ENCODE peak calls at places on chromosomes 16 and 17, in seven cellular contexts. I is AG04450; F is PC-3; B is lower lobe of right lung; M is left ventricle myocardium inferior; D is naive thymus-derived CD4-positive, alpha-beta T cell; P is fibroblast of lung. J is an unnamed sample. For H3K9me3, the result is how much of the 10 kb centered on the place peaks cover.

GRCh38 chr17:2797632-2798031 is 1.4 kb downstream of the RAP1GAP2 start:
- DNase-seq in I (no peak), F (no peak), B (no peak), M (no peak), D (no peak), P (no peak), J (no peak)

GRCh38 chr17:74011963-74012362 is 191.5 kb upstream of the RPL38 start:
- DNase-seq in I (no peak), F (no peak), B (no peak), M (no peak), D (no peak), P (no peak), J (no peak)

GRCh38 chr17:71071837-71072236 is 902.5 kb downstream of the KCNJ2 start:
- DNase-seq in I (peak), F (peak), B (no peak), M (no peak), D (no peak), P (peak), J (no peak)

GRCh38 chr16:85140455-85141012 is 28.3 kb upstream of the CIBAR2 start:
- DNase-seq in I (no peak), F (no peak), B (no peak), M (no peak), D (no peak), P (no peak), J (no peak)

GRCh38 chr17:58969612-58970011 is 137.1 kb downstream of the TRIM37 start:
- DNase-seq in I (no peak), F (no peak), B (no peak), M (no peak), D (no peak), P (peak), J (no peak)

GRCh38 chr16:69217433-69217832 is 30.5 kb downstream of the SNTB2 start:
- DNase-seq in I (peak), F (peak), B (no peak), M (no peak), D (no peak), P (peak), J (no peak)

GRCh38 chr17:12627776-12628491 is 37.8 kb upstream of the MYOCD start:
- DNase-seq in I (no peak), F (no peak), B (no peak), M (no peak), D (no peak), P (peak), J (no peak)

GRCh38 chr17:73265646-73266640 is 4.3 kb upstream of the CPSF4L start:
- DNase-seq in I (no peak), F (no peak), B (no peak), M (no peak), D (no peak), P (no peak), J (no peak)

GRCh38 chr16:19649980-19650379 is 68.0 kb downstream of the KNOP1 start:
- DNase-seq in I (no peak), F (no peak), B (no peak), M (no peak), D (no peak), P (no peak), J (no peak)

GRCh38 chr16:80040814-80041213 is 440.3 kb upstream of the MAF start:
- DNase-seq in I (no peak), F (no peak), B (no peak), M (no peak), D (no peak), P (no peak), J (no peak)

GRCh38 chr17:41654134-41654907 is 29.9 kb upstream of the KRT17 start:
- DNase-seq in I (no peak), F (peak), B (peak), M (no peak), D (no peak), P (no peak), J (no peak)

GRCh38 chr17:77640916-77641605 is 317.4 kb upstream of the TNRC6C start:
- DNase-seq in I (no peak), F (no peak), B (no peak), M (no peak), D (no peak), P (no peak), J (no peak)

GRCh38 chr16:4661661-4662060 is 31.7 kb upstream of the NUDT16L1 start:
- DNase-seq in I (no peak), F (no peak), B (peak), M (no peak), D (no peak), P (peak), J (peak)

GRCh38 chr17:44906010-44906646 is 6.9 kb upstream of the EFTUD2 start:
- DNase-seq in I (peak), F (peak), B (no peak), M (no peak), D (no peak), P (peak), J (no peak)

GRCh38 chr16:35363510-35363909 is 1904.1 kb downstream of the TP53TG3F start:
- DNase-seq in I (no peak), F (no peak), B (no peak), M (no peak), D (no peak), P (no peak), J (no peak)
- H3K9me3 ChIP-seq in I (under half), F (under half), B (under half), M (under half), D (under half), P (under half), J (under half)

GRCh38 chr16:23840310-23840709 is 4.5 kb downstream of the PRKCB start:
- DNase-seq in I (no peak), F (no peak), B (no peak), M (no peak), D (no peak), P (no peak), J (no peak)

GRCh38 chr16:23838485-23839142 is 2.8 kb downstream of the PRKCB start:
- DNase-seq in I (no peak), F (no peak), B (no peak), M (no peak), D (no peak), P (no peak), J (no peak)

GRCh38 chr16:23842137-23842600 is 6.4 kb downstream of the PRKCB start:
- DNase-seq in I (no peak), F (no peak), B (no peak), M (no peak), D (no peak), P (no peak), J (no peak)

GRCh38 chr16:23847251-23847650 is 11.5 kb downstream of the PRKCB start:
- DNase-seq in I (no peak), F (no peak), B (no peak), M (no peak), D (no peak), P (no peak), J (no peak)

DNA sequence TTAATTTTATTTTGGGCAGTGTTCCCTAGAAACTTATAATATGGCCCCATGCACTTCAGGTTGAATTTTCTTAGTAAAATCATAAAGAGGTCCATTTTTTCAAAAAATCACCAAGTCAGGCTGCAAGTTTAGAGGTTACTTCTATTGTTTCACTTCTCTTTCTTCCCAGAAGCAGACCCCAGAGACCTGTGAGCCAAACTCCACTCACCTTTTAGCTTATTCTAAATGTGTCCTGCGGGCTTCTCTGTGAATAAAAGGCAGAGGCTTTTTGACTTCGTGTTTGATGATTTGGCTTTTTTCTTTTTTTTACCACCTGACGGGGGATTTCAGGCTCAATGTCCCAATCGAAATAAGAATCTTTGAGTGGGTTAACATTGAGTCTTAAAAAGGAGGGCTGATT is 7.4 kb downstream of the PRKCB start:
- DNase-seq in I (no peak), F (no peak), B (no peak), M (no peak), D (no peak), P (no peak), J (no peak)
- H3K27ac ChIP-seq in I (no peak), F (no peak), B (no peak), M (no peak), D (no peak), P (no peak), J (no peak)

DNA sequence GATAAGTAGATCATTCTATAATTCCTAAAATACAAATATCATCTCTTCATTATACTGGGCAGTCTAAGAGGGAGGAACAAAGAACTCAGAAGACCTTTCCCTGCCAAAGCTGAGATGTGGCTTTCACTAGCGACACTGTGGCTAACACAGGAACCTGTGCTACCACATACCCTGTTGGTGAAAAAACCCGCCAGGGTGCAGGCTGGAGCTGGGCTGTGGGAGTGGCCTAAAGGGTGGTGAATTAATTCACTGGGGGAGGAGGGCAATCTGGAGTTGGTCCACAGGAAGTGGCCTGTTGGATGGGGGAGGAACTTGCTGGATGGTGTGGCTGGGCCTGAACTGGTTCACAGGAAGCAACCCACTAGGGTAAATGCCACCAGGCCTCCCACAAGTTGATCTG is 7.4 kb downstream of the ZNF594 start:
- DNase-seq in I (no peak), F (no peak), B (no peak), M (no peak), D (no peak), P (no peak), J (no peak)
- H3K9me3 ChIP-seq in I (half or more), F (under half), B (half or more), M (half or more), D (under half), P (under half), J (half or more)

GRCh38 chr16:8676160-8676547 is 1.7 kb downstream of the ABAT start:
- DNase-seq in I (no peak), F (no peak), B (no peak), M (no peak), D (no peak), P (no peak), J (no peak)

GRCh38 chr16:8676737-8677375 is 2.4 kb downstream of the ABAT start:
- DNase-seq in I (no peak), F (no peak), B (no peak), M (no peak), D (no peak), P (no peak), J (no peak)

GRCh38 chr16:8674413-8675022 is at the start of gene ABAT:
- DNase-seq in I (peak), F (peak), B (peak), M (peak), D (peak), P (peak), J (peak)

GRCh38 chr16:8673611-8674412 is 605 bp upstream of the ABAT start:
- DNase-seq in I (no peak), F (no peak), B (no peak), M (no peak), D (no peak), P (no peak), J (no peak)

DNA sequence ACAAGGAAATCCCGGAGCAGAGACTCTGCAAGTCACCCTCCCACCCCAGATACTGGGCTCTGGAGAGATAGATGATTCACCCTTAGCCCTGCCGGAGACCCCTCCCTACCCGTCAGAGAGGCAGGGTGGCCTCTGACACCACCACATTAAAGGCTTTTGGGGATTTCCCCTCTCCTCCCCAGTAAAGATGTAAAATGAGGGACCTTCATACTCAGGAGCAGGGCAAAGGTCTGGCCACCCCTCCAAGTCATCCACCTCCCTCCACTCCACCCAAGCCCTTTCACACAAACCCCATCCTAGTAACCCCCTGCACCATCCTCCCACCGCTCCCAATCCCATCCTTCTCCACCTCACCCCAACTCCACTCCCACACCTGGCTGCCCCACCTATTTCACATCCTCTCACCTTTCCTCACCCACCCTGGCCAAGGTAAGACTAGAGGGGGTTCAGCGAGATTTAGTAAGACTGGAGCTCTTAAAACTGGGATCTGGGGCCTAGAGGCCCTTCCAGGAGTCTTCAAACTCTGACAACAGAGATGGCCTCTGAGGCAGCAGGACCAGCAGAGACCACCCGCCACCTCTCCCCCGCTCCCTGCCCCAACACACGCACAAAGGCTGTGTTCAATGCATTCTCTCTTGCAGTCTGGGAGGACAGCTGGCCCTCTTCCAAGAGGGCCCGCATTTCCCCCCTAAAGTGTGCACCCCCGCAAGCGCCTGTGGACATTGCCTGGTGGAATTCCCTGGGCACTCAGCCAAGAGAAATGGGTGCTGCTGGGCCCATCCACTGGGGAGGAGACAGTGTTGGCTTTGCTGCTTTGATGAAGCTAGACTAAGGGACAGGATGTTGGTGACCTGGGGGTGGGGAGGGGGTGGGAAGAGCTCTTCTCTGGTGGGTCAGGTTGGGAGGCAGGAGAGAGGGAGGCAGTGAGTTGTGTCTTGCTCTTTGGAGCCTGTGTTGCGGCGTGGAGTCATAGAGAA is 1.1 kb downstream of the ABAT start:
- DNase-seq in I (no peak), F (no peak), B (no peak), M (no peak), D (no peak), P (no peak), J (peak)
- H3K27ac ChIP-seq in I (no peak), F (no peak), B (no peak), M (no peak), D (peak), P (no peak), J (peak)

GRCh38 chr16:75127713-75128415 is 11.3 kb upstream of the LDHD start:
- DNase-seq in I (no peak), F (no peak), B (no peak), M (no peak), D (no peak), P (no peak), J (no peak)
- H3K9me3 ChIP-seq in I (under half), F (under half), B (under half), M (under half), D (under half), P (under half), J (under half)

GRCh38 chr16:23384878-23385277 is 68.1 kb downstream of the COG7 start:
- DNase-seq in I (no peak), F (no peak), B (no peak), M (no peak), D (no peak), P (peak), J (no peak)
- H3K27ac ChIP-seq in I (no peak), F (no peak), B (no peak), M (no peak), D (no peak), P (no peak), J (no peak)

GRCh38 chr16:35339337-35339736 is 1879.9 kb downstream of the TP53TG3F start:
- DNase-seq in I (no peak), F (no peak), B (no peak), M (no peak), D (no peak), P (no peak), J (no peak)
- H3K9me3 ChIP-seq in I (under half), F (under half), B (under half), M (under half), D (under half), P (under half), J (under half)